ENCODE peak calls at places on chromosome 5, in nine cellular contexts. One of them, this sample, is unnamed. For H3K27me3, the result is how much of the 10 kb centered on the place peaks cover.

GRCh38 chr5:169576181-169576598 is 7.4 kb upstream of the SPDL1 start:
- DNase-seq in upper lobe of left lung: no peak
- DNase-seq in IMR-90: peak
- DNase-seq in SK-N-SH: no peak
- DNase-seq in hepatocyte: peak
- DNase-seq in CD8-positive, alpha-beta T cell: no peak
- DNase-seq in left ventricle myocardium inferior: no peak
- DNase-seq in endodermal cell: no peak
- DNase-seq in right atrium auricular region: no peak
- DNase-seq in this sample: peak

GRCh38 chr5:132008961-132009680 is 2.3 kb downstream of the ACSL6 start:
- DNase-seq in endodermal cell: peak
- DNase-seq in left ventricle myocardium inferior: no peak
- DNase-seq in right atrium auricular region: no peak
- DNase-seq in SK-N-SH: no peak
- DNase-seq in hepatocyte: no peak
- DNase-seq in upper lobe of left lung: peak
- DNase-seq in IMR-90: no peak
- DNase-seq in CD8-positive, alpha-beta T cell: no peak
- DNase-seq in this sample: no peak

GRCh38 chr5:156444737-156445136 is 117.8 kb downstream of the SGCD start:
- DNase-seq in CD8-positive, alpha-beta T cell: no peak
- DNase-seq in upper lobe of left lung: no peak
- DNase-seq in SK-N-SH: peak
- DNase-seq in IMR-90: no peak
- DNase-seq in left ventricle myocardium inferior: no peak
- DNase-seq in endodermal cell: no peak
- DNase-seq in right atrium auricular region: no peak
- DNase-seq in hepatocyte: no peak
- DNase-seq in this sample: no peak

GRCh38 chr5:132138260-132138659 is 64.7 kb downstream of the CSF2 start:
- DNase-seq in CD8-positive, alpha-beta T cell: no peak
- DNase-seq in hepatocyte: no peak
- DNase-seq in IMR-90: peak
- DNase-seq in right atrium auricular region: no peak
- DNase-seq in endodermal cell: no peak
- DNase-seq in SK-N-SH: no peak
- DNase-seq in upper lobe of left lung: no peak
- DNase-seq in left ventricle myocardium inferior: no peak
- DNase-seq in this sample: no peak

GRCh38 chr5:73592546-73592945 is 27.0 kb downstream of the UTP15 start:
- DNase-seq in endodermal cell: no peak
- DNase-seq in upper lobe of left lung: no peak
- DNase-seq in IMR-90: peak
- DNase-seq in hepatocyte: no peak
- DNase-seq in left ventricle myocardium inferior: no peak
- DNase-seq in right atrium auricular region: no peak
- DNase-seq in CD8-positive, alpha-beta T cell: no peak
- DNase-seq in SK-N-SH: no peak
- DNase-seq in this sample: no peak

GRCh38 chr5:171961117-171961516 is 45.3 kb downstream of the FBXW11 start:
- DNase-seq in upper lobe of left lung: no peak
- DNase-seq in endodermal cell: no peak
- DNase-seq in left ventricle myocardium inferior: no peak
- DNase-seq in SK-N-SH: no peak
- DNase-seq in hepatocyte: no peak
- DNase-seq in right atrium auricular region: no peak
- DNase-seq in IMR-90: no peak
- DNase-seq in CD8-positive, alpha-beta T cell: no peak
- DNase-seq in this sample: no peak

GRCh38 chr5:105708442-105708841 is 1962.3 kb downstream of the EFNA5 start:
- DNase-seq in left ventricle myocardium inferior: no peak
- DNase-seq in endodermal cell: no peak
- DNase-seq in CD8-positive, alpha-beta T cell: no peak
- DNase-seq in hepatocyte: no peak
- DNase-seq in IMR-90: no peak
- DNase-seq in right atrium auricular region: no peak
- DNase-seq in SK-N-SH: no peak
- DNase-seq in upper lobe of left lung: no peak
- DNase-seq in this sample: no peak

GRCh38 chr5:14465086-14465485 is 116.5 kb upstream of the OTULINL start:
- DNase-seq in hepatocyte: no peak
- DNase-seq in left ventricle myocardium inferior: no peak
- DNase-seq in IMR-90: peak
- DNase-seq in upper lobe of left lung: no peak
- DNase-seq in CD8-positive, alpha-beta T cell: no peak
- DNase-seq in SK-N-SH: no peak
- DNase-seq in endodermal cell: no peak
- DNase-seq in right atrium auricular region: no peak
- DNase-seq in this sample: no peak

GRCh38 chr5:119257613-119258012 is 98.2 kb upstream of the TNFAIP8 start:
- DNase-seq in hepatocyte: no peak
- DNase-seq in SK-N-SH: no peak
- DNase-seq in IMR-90: no peak
- DNase-seq in endodermal cell: no peak
- DNase-seq in upper lobe of left lung: no peak
- DNase-seq in left ventricle myocardium inferior: no peak
- DNase-seq in right atrium auricular region: no peak
- DNase-seq in CD8-positive, alpha-beta T cell: no peak
- DNase-seq in this sample: no peak

GRCh38 chr5:168041583-168041982 is 249.9 kb upstream of the WWC1 start:
- DNase-seq in upper lobe of left lung: no peak
- DNase-seq in right atrium auricular region: no peak
- DNase-seq in IMR-90: no peak
- DNase-seq in left ventricle myocardium inferior: no peak
- DNase-seq in endodermal cell: no peak
- DNase-seq in hepatocyte: no peak
- DNase-seq in SK-N-SH: no peak
- DNase-seq in CD8-positive, alpha-beta T cell: no peak
- DNase-seq in this sample: no peak

GRCh38 chr5:126884269-126884819 is 107.4 kb downstream of the LMNB1 start:
- DNase-seq in hepatocyte: peak
- DNase-seq in IMR-90: peak
- DNase-seq in right atrium auricular region: no peak
- DNase-seq in left ventricle myocardium inferior: no peak
- DNase-seq in endodermal cell: no peak
- DNase-seq in SK-N-SH: no peak
- DNase-seq in CD8-positive, alpha-beta T cell: no peak
- DNase-seq in upper lobe of left lung: no peak
- DNase-seq in this sample: peak

GRCh38 chr5:136030252-136030651 is 1.5 kb downstream of the TGFBI start:
- DNase-seq in upper lobe of left lung: no peak
- DNase-seq in right atrium auricular region: no peak
- DNase-seq in hepatocyte: no peak
- DNase-seq in SK-N-SH: peak
- DNase-seq in IMR-90: no peak
- DNase-seq in left ventricle myocardium inferior: no peak
- DNase-seq in CD8-positive, alpha-beta T cell: no peak
- DNase-seq in endodermal cell: peak
- DNase-seq in this sample: no peak

GRCh38 chr5:136027316-136027715 is 1.5 kb upstream of the TGFBI start:
- DNase-seq in hepatocyte: no peak
- DNase-seq in IMR-90: no peak
- DNase-seq in upper lobe of left lung: no peak
- DNase-seq in right atrium auricular region: no peak
- DNase-seq in left ventricle myocardium inferior: no peak
- DNase-seq in CD8-positive, alpha-beta T cell: no peak
- DNase-seq in SK-N-SH: no peak
- DNase-seq in endodermal cell: no peak
- DNase-seq in this sample: no peak

GRCh38 chr5:136030956-136031611 is 2.3 kb downstream of the TGFBI start:
- DNase-seq in CD8-positive, alpha-beta T cell: no peak
- DNase-seq in IMR-90: no peak
- DNase-seq in right atrium auricular region: no peak
- DNase-seq in SK-N-SH: peak
- DNase-seq in left ventricle myocardium inferior: no peak
- DNase-seq in upper lobe of left lung: no peak
- DNase-seq in endodermal cell: peak
- DNase-seq in hepatocyte: no peak
- DNase-seq in this sample: no peak

GRCh38 chr5:136028090-136028489 is 698 bp upstream of the TGFBI start:
- DNase-seq in left ventricle myocardium inferior: no peak
- DNase-seq in SK-N-SH: no peak
- DNase-seq in CD8-positive, alpha-beta T cell: no peak
- DNase-seq in endodermal cell: peak
- DNase-seq in IMR-90: no peak
- DNase-seq in hepatocyte: no peak
- DNase-seq in right atrium auricular region: no peak
- DNase-seq in upper lobe of left lung: no peak
- DNase-seq in this sample: no peak

GRCh38 chr5:136028782-136029742 is at the start of gene TGFBI:
- DNase-seq in SK-N-SH: peak
- DNase-seq in upper lobe of left lung: peak
- DNase-seq in CD8-positive, alpha-beta T cell: no peak
- DNase-seq in left ventricle myocardium inferior: peak
- DNase-seq in IMR-90: peak
- DNase-seq in endodermal cell: peak
- DNase-seq in hepatocyte: peak
- DNase-seq in right atrium auricular region: peak
- DNase-seq in this sample: no peak
- H3K27ac ChIP-seq in SK-N-SH: peak
- H3K27ac ChIP-seq in upper lobe of left lung: peak
- H3K27ac ChIP-seq in CD8-positive, alpha-beta T cell: no peak
- H3K27ac ChIP-seq in left ventricle myocardium inferior: peak
- H3K27ac ChIP-seq in IMR-90: peak
- H3K27ac ChIP-seq in endodermal cell: no peak
- H3K27ac ChIP-seq in hepatocyte: peak
- H3K27ac ChIP-seq in right atrium auricular region: peak
- H3K27ac ChIP-seq in this sample: peak

GRCh38 chr5:160649304-160649703 is 202.7 kb downstream of the ATP10B start:
- DNase-seq in upper lobe of left lung: no peak
- DNase-seq in right atrium auricular region: no peak
- DNase-seq in endodermal cell: peak
- DNase-seq in hepatocyte: peak
- DNase-seq in IMR-90: no peak
- DNase-seq in CD8-positive, alpha-beta T cell: no peak
- DNase-seq in left ventricle myocardium inferior: no peak
- DNase-seq in SK-N-SH: peak
- DNase-seq in this sample: no peak
- TF ChIP-seq CTCF in upper lobe of left lung: no peak
- TF ChIP-seq CTCF in right atrium auricular region: no peak
- TF ChIP-seq CTCF in endodermal cell: peak
- TF ChIP-seq CTCF in hepatocyte: peak
- TF ChIP-seq CTCF in IMR-90: no peak
- TF ChIP-seq CTCF in CD8-positive, alpha-beta T cell: no peak
- TF ChIP-seq CTCF in left ventricle myocardium inferior: no peak
- TF ChIP-seq CTCF in SK-N-SH: peak
- TF ChIP-seq CTCF in this sample: no peak

DNA sequence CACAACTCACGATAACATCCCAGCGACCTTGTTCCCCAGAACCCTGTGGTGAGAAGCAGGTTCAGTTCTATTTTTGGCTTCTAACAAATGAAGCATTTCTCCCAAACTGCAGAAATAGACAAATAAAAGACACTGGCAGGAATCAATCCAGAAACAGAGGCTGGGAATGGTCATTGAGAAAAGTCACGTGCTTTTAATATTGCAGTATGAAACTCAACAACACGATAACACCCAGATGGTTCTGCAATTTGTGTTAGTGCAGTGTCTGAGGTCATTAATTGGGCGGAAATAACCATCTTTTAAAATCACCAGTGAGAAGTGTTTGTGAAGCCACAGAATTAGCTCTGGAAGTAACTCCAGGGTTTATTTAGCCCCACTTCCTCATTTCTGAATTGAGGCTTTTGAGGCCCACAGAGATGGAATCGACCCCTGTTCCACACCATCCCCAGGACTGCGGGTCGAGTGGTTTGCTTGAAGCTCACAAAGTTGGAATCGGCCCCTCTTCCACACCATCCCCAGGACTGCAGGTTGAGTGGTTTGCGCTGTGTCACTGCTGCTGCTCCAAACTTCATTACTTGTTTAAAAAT is 164.7 kb upstream of the IRX4 start:
- DNase-seq in right atrium auricular region: no peak
- DNase-seq in SK-N-SH: no peak
- DNase-seq in hepatocyte: no peak
- DNase-seq in CD8-positive, alpha-beta T cell: no peak
- DNase-seq in IMR-90: no peak
- DNase-seq in endodermal cell: no peak
- DNase-seq in upper lobe of left lung: no peak
- DNase-seq in left ventricle myocardium inferior: no peak
- DNase-seq in this sample: no peak
- H3K27me3 ChIP-seq in right atrium auricular region: under half
- H3K27me3 ChIP-seq in SK-N-SH: under half
- H3K27me3 ChIP-seq in hepatocyte: under half
- H3K27me3 ChIP-seq in CD8-positive, alpha-beta T cell: under half
- H3K27me3 ChIP-seq in IMR-90: under half
- H3K27me3 ChIP-seq in endodermal cell: under half
- H3K27me3 ChIP-seq in upper lobe of left lung: under half
- H3K27me3 ChIP-seq in left ventricle myocardium inferior: under half
- H3K27me3 ChIP-seq in this sample: under half

GRCh38 chr5:179475211-179475840 is 75.0 kb upstream of the RUFY1 start:
- DNase-seq in CD8-positive, alpha-beta T cell: no peak
- DNase-seq in hepatocyte: no peak
- DNase-seq in endodermal cell: no peak
- DNase-seq in SK-N-SH: no peak
- DNase-seq in IMR-90: no peak
- DNase-seq in upper lobe of left lung: no peak
- DNase-seq in left ventricle myocardium inferior: no peak
- DNase-seq in right atrium auricular region: no peak
- DNase-seq in this sample: peak

GRCh38 chr5:179470191-179470590 is 80.2 kb upstream of the RUFY1 start:
- DNase-seq in IMR-90: no peak
- DNase-seq in left ventricle myocardium inferior: no peak
- DNase-seq in CD8-positive, alpha-beta T cell: no peak
- DNase-seq in hepatocyte: no peak
- DNase-seq in endodermal cell: no peak
- DNase-seq in SK-N-SH: no peak
- DNase-seq in upper lobe of left lung: no peak
- DNase-seq in right atrium auricular region: no peak
- DNase-seq in this sample: no peak

GRCh38 chr5:179472641-179473040 is 77.7 kb upstream of the RUFY1 start:
- DNase-seq in upper lobe of left lung: no peak
- DNase-seq in hepatocyte: no peak
- DNase-seq in IMR-90: no peak
- DNase-seq in left ventricle myocardium inferior: no peak
- DNase-seq in right atrium auricular region: no peak
- DNase-seq in endodermal cell: no peak
- DNase-seq in CD8-positive, alpha-beta T cell: no peak
- DNase-seq in SK-N-SH: no peak
- DNase-seq in this sample: no peak

GRCh38 chr5:179478624-179479023 is 71.7 kb upstream of the RUFY1 start:
- DNase-seq in right atrium auricular region: no peak
- DNase-seq in CD8-positive, alpha-beta T cell: no peak
- DNase-seq in endodermal cell: no peak
- DNase-seq in hepatocyte: no peak
- DNase-seq in IMR-90: no peak
- DNase-seq in upper lobe of left lung: no peak
- DNase-seq in SK-N-SH: no peak
- DNase-seq in left ventricle myocardium inferior: no peak
- DNase-seq in this sample: no peak

DNA sequence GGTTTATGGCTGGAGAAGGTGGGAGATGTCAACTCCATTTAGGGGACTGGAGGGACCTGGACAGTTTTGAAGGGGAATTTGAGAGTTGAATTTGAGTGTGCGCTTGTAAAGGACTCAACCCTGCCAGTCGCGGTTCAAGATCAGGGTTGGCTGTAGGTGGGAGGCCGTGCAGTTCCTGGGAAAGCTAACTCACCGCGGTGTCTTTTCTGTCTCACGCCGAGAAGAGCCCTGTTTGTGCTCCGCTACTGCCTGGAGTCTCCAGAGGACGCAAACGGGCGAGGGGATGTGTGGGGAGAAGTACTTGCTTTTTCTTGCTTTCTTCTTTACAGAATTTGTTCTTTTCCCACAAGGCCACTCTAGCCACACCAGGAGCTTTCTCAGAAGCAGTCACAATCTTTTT is 74.4 kb upstream of the RUFY1 start:
- DNase-seq in SK-N-SH: no peak
- DNase-seq in hepatocyte: no peak
- DNase-seq in IMR-90: no peak
- DNase-seq in CD8-positive, alpha-beta T cell: no peak
- DNase-seq in right atrium auricular region: no peak
- DNase-seq in left ventricle myocardium inferior: no peak
- DNase-seq in upper lobe of left lung: no peak
- DNase-seq in endodermal cell: no peak
- DNase-seq in this sample: no peak
- H3K27ac ChIP-seq in SK-N-SH: no peak
- H3K27ac ChIP-seq in hepatocyte: no peak
- H3K27ac ChIP-seq in IMR-90: no peak
- H3K27ac ChIP-seq in CD8-positive, alpha-beta T cell: no peak
- H3K27ac ChIP-seq in right atrium auricular region: no peak
- H3K27ac ChIP-seq in left ventricle myocardium inferior: no peak
- H3K27ac ChIP-seq in upper lobe of left lung: no peak
- H3K27ac ChIP-seq in endodermal cell: peak
- H3K27ac ChIP-seq in this sample: no peak